ENCODE peak calls at places on chromosomes 11 and 22, in six cellular contexts. One of them, this sample, is unnamed.

GRCh38 chr11:18739684-18740083 is 13.7 kb upstream of the IGSF22 start:
- DNase-seq in astrocyte of the spinal cord: no peak
- DNase-seq in SK-N-SH: no peak
- DNase-seq in Peyer's patch: no peak
- DNase-seq in mammary epithelial cell: no peak
- DNase-seq in type B pancreatic cell: no peak
- DNase-seq in this sample: no peak

GRCh38 chr11:118705111-118705741 is 25.8 kb upstream of the TREH start:
- DNase-seq in astrocyte of the spinal cord: no peak
- DNase-seq in SK-N-SH: no peak
- DNase-seq in Peyer's patch: no peak
- DNase-seq in mammary epithelial cell: no peak
- DNase-seq in type B pancreatic cell: no peak
- DNase-seq in this sample: no peak

GRCh38 chr11:104522650-104523049 is 358.7 kb upstream of the PDGFD start:
- DNase-seq in astrocyte of the spinal cord: no peak
- DNase-seq in SK-N-SH: peak
- DNase-seq in Peyer's patch: no peak
- DNase-seq in mammary epithelial cell: no peak
- DNase-seq in type B pancreatic cell: no peak
- DNase-seq in this sample: no peak

GRCh38 chr22:46060292-46061123 is 83.5 kb upstream of the WNT7B start:
- DNase-seq in astrocyte of the spinal cord: peak
- DNase-seq in SK-N-SH: no peak
- DNase-seq in Peyer's patch: no peak
- DNase-seq in mammary epithelial cell: peak
- DNase-seq in type B pancreatic cell: no peak
- DNase-seq in this sample: no peak

GRCh38 chr11:108511851-108512474 is 13.8 kb upstream of the POGLUT3 start:
- DNase-seq in astrocyte of the spinal cord: peak
- DNase-seq in SK-N-SH: no peak
- DNase-seq in Peyer's patch: no peak
- DNase-seq in mammary epithelial cell: peak
- DNase-seq in type B pancreatic cell: no peak
- DNase-seq in this sample: no peak

GRCh38 chr11:84390441-84391078 is 1104.4 kb upstream of the CCDC90B start:
- DNase-seq in astrocyte of the spinal cord: peak
- DNase-seq in SK-N-SH: no peak
- DNase-seq in Peyer's patch: no peak
- DNase-seq in mammary epithelial cell: peak
- DNase-seq in type B pancreatic cell: no peak
- DNase-seq in this sample: no peak

GRCh38 chr22:50599816-50600454 is 658 bp upstream of the MAPK8IP2 start:
- DNase-seq in astrocyte of the spinal cord: no peak
- DNase-seq in SK-N-SH: peak
- DNase-seq in Peyer's patch: peak
- DNase-seq in mammary epithelial cell: peak
- DNase-seq in type B pancreatic cell: no peak
- DNase-seq in this sample: no peak

GRCh38 chr11:69267395-69267805 is 26.6 kb upstream of the MYEOV start:
- DNase-seq in astrocyte of the spinal cord: no peak
- DNase-seq in SK-N-SH: no peak
- DNase-seq in Peyer's patch: no peak
- DNase-seq in mammary epithelial cell: no peak
- DNase-seq in type B pancreatic cell: no peak
- DNase-seq in this sample: no peak

GRCh38 chr11:121656333-121657090 is 203.7 kb upstream of the SORL1-AS1 start:
- DNase-seq in astrocyte of the spinal cord: no peak
- DNase-seq in SK-N-SH: no peak
- DNase-seq in Peyer's patch: no peak
- DNase-seq in mammary epithelial cell: no peak
- DNase-seq in type B pancreatic cell: no peak
- DNase-seq in this sample: no peak

GRCh38 chr11:127800989-127801688 is 786.2 kb downstream of the ETS1 start:
- DNase-seq in astrocyte of the spinal cord: no peak
- DNase-seq in SK-N-SH: no peak
- DNase-seq in Peyer's patch: no peak
- DNase-seq in mammary epithelial cell: no peak
- DNase-seq in type B pancreatic cell: no peak
- DNase-seq in this sample: no peak

DNA sequence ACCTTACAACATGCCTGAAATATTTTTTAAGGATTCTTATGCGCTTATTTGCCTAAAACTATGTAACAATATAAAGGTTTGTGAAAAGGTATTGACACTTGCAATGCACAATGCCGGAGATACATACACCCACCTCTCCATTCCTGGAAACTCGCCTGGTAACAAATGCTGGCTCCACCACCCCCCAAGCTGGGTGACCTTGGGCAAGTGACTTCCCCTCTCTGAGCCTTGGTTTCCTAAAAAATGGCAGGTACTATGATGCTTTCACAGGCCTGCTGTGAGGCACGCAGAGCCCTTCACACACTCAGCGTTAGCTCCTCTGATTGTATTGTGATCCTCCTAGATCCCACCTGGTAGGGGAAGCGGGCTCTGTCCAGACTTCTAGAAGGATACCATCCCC is 2.3 kb downstream of the GAL3ST1 start:
- DNase-seq in astrocyte of the spinal cord: no peak
- DNase-seq in SK-N-SH: no peak
- DNase-seq in Peyer's patch: no peak
- DNase-seq in mammary epithelial cell: no peak
- DNase-seq in type B pancreatic cell: no peak
- DNase-seq in this sample: no peak
- TF ChIP-seq CTCF in astrocyte of the spinal cord: no peak
- TF ChIP-seq CTCF in SK-N-SH: no peak
- TF ChIP-seq CTCF in Peyer's patch: no peak
- TF ChIP-seq CTCF in mammary epithelial cell: no peak
- TF ChIP-seq CTCF in type B pancreatic cell: no peak
- TF ChIP-seq CTCF in this sample: no peak

DNA sequence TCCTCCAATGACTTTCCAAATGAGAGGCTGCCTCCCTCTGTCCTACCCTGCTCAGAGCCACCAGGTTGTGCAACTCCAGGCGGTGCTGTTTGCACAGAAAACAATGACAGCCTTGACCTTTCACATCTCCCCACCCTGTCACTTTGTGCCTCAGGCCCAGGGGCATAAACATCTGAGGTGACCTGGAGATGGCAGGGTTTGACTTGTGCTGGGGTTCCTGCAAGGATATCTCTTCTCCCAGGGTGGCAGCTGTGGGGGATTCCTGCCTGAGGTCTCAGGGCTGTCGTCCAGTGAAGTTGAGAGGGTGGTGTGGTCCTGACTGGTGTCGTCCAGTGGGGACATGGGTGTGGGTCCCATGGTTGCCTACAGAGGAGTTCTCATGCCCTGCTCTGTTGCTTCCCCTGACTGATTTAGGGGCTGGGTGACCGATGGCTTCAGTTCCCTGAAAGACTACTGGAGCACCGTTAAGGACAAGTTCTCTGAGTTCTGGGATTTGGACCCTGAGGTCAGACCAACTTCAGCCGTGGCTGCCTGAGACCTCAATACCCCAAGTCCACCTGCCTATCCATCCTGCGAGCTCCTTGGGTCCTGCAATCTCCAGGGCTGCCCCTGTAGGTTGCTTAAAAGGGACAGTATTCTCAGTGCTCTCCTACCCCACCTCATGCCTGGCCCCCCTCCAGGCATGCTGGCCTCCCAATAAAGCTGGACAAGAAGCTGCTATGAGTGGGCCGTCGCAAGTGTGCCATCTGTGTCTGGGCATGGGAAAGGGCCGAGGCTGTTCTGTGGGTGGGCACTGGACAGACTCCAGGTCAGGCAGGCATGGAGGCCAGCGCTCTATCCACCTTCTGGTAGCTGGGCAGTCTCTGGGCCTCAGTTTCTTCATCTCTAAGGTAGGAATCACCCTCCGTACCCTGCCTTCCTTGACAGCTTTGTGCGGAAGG is 2.9 kb downstream of the APOC3 start:
- DNase-seq in astrocyte of the spinal cord: no peak
- DNase-seq in SK-N-SH: no peak
- DNase-seq in Peyer's patch: no peak
- DNase-seq in mammary epithelial cell: no peak
- DNase-seq in type B pancreatic cell: no peak
- DNase-seq in this sample: no peak
- TF ChIP-seq CTCF in astrocyte of the spinal cord: no peak
- TF ChIP-seq CTCF in SK-N-SH: no peak
- TF ChIP-seq CTCF in Peyer's patch: no peak
- TF ChIP-seq CTCF in mammary epithelial cell: no peak
- TF ChIP-seq CTCF in type B pancreatic cell: no peak
- TF ChIP-seq CTCF in this sample: no peak

DNA sequence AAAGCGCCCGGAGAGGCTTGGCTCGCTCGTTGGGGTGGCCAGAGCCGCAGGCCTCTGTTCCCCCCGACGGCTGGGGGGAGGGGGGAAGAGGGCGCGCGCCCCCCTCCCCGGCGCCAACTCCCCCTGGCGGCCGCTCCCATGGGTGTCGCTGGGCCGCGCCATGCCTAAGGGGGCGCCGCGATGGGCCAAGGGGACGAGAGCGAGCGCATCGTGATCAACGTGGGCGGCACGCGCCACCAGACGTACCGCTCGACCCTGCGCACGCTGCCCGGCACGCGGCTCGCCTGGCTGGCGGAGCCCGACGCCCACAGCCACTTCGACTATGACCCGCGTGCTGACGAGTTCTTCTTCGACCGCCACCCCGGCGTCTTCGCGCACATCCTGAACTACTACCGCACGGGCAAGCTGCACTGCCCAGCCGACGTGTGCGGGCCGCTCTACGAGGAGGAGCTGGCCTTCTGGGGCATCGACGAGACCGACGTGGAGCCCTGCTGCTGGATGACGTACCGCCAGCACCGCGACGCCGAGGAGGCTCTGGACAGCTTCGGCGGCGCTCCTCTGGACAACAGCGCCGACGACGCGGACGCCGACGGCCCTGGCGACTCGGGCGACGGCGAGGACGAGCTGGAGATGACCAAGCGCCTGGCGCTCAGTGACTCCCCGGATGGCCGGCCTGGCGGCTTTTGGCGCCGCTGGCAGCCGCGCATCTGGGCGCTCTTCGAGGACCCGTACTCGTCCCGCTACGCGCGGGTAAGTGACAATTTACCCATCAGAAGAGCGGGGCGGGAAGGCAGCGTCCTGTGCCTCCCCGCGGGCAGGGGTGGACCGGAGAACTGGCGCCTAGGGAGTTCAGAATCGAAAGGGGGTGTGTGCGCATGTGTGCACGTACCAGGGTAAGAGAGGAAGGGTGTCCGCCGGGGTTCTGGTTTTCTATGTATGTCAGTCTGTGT is 1.5 kb downstream of the KCNC1 start:
- DNase-seq in astrocyte of the spinal cord: no peak
- DNase-seq in SK-N-SH: peak
- DNase-seq in Peyer's patch: peak
- DNase-seq in mammary epithelial cell: no peak
- DNase-seq in type B pancreatic cell: no peak
- DNase-seq in this sample: no peak
- TF ChIP-seq CTCF in astrocyte of the spinal cord: peak
- TF ChIP-seq CTCF in SK-N-SH: peak
- TF ChIP-seq CTCF in Peyer's patch: no peak
- TF ChIP-seq CTCF in mammary epithelial cell: no peak
- TF ChIP-seq CTCF in type B pancreatic cell: peak
- TF ChIP-seq CTCF in this sample: no peak

GRCh38 chr11:42631223-42631843 is 680.5 kb upstream of the API5 start:
- DNase-seq in astrocyte of the spinal cord: peak
- DNase-seq in SK-N-SH: peak
- DNase-seq in Peyer's patch: no peak
- DNase-seq in mammary epithelial cell: peak
- DNase-seq in type B pancreatic cell: no peak
- DNase-seq in this sample: no peak
- TF ChIP-seq CTCF in astrocyte of the spinal cord: no peak
- TF ChIP-seq CTCF in SK-N-SH: no peak
- TF ChIP-seq CTCF in Peyer's patch: no peak
- TF ChIP-seq CTCF in mammary epithelial cell: peak
- TF ChIP-seq CTCF in type B pancreatic cell: peak
- TF ChIP-seq CTCF in this sample: no peak

GRCh38 chr11:122755409-122755808 is 82.9 kb upstream of the CRTAM start:
- DNase-seq in astrocyte of the spinal cord: no peak
- DNase-seq in SK-N-SH: peak
- DNase-seq in Peyer's patch: no peak
- DNase-seq in mammary epithelial cell: no peak
- DNase-seq in type B pancreatic cell: no peak
- DNase-seq in this sample: no peak

GRCh38 chr11:122755941-122756340 is 82.4 kb upstream of the CRTAM start:
- DNase-seq in astrocyte of the spinal cord: no peak
- DNase-seq in SK-N-SH: no peak
- DNase-seq in Peyer's patch: no peak
- DNase-seq in mammary epithelial cell: no peak
- DNase-seq in type B pancreatic cell: no peak
- DNase-seq in this sample: no peak

GRCh38 chr11:122756417-122756816 is 81.9 kb upstream of the CRTAM start:
- DNase-seq in astrocyte of the spinal cord: no peak
- DNase-seq in SK-N-SH: no peak
- DNase-seq in Peyer's patch: no peak
- DNase-seq in mammary epithelial cell: no peak
- DNase-seq in type B pancreatic cell: no peak
- DNase-seq in this sample: no peak

GRCh38 chr11:122754028-122754427 is 84.3 kb upstream of the CRTAM start:
- DNase-seq in astrocyte of the spinal cord: no peak
- DNase-seq in SK-N-SH: no peak
- DNase-seq in Peyer's patch: no peak
- DNase-seq in mammary epithelial cell: no peak
- DNase-seq in type B pancreatic cell: no peak
- DNase-seq in this sample: no peak

DNA sequence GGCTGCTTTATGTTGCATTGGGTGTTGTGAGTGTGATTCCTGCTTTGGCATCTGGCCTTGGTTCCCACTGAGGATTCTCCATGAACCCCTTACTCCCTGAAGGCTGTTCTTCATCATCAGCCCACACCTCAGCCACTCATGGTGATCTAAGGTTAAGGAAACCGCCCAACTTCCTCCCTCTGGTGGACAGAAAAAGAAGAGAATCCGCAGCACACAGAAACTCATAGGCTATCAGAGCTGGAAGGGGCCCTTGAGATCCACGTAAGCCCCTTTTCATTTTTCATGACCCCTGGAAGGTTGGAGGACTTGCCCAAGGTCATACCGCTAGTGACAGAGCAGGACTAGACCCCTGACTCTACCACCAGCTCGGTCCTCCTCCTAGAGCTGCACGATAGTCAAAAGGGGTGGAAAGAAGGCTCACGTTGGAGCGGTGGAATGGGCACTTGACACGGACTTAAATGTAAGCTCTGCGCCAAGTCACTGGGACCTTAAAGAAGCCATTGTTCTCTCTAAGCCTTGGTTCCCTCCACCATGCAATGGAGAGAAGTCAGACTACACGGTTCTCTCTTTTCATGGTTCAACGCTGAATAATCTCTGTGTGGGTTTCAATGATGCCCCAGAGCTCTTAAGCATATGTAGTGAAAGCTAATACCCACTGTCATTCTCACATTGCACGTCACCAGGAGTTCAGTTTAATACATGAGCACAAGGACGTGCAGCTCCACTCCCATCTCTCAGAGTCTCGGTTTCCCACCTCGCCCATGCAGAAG is 83.6 kb upstream of the CRTAM start:
- DNase-seq in astrocyte of the spinal cord: no peak
- DNase-seq in SK-N-SH: no peak
- DNase-seq in Peyer's patch: no peak
- DNase-seq in mammary epithelial cell: no peak
- DNase-seq in type B pancreatic cell: no peak
- DNase-seq in this sample: no peak
- TF ChIP-seq CTCF in astrocyte of the spinal cord: peak
- TF ChIP-seq CTCF in SK-N-SH: peak
- TF ChIP-seq CTCF in Peyer's patch: peak
- TF ChIP-seq CTCF in mammary epithelial cell: peak
- TF ChIP-seq CTCF in type B pancreatic cell: peak
- TF ChIP-seq CTCF in this sample: no peak

This sample was measured in omental fat pad.